ENCODE peak calls at places on chromosomes 5 and 9, in four cellular contexts. T, D, V and M are unnamed samples.

GRCh38 chr9:33919276-33919897 is 102.4 kb downstream of the UBE2R2 start:
- DNase-seq in T (no peak), D (no peak), V (no peak), M (no peak)

GRCh38 chr9:114001410-114001685 is 76.8 kb downstream of the AMBP start:
- DNase-seq in T (no peak), D (no peak), V (no peak), M (no peak)

GRCh38 chr5:158463971-158464370 is 605.0 kb upstream of the CLINT1 start:
- DNase-seq in T (no peak), D (peak), V (peak), M (peak)

GRCh38 chr5:143404416-143405062 is 1.1 kb upstream of the NR3C1 start:
- DNase-seq in T (peak), D (peak), V (peak), M (peak)

GRCh38 chr9:113807173-113808061 is 68.7 kb upstream of the ZNF618 start:
- DNase-seq in T (peak), D (peak), V (no peak), M (peak)

GRCh38 chr9:132116583-132116982 is 36.9 kb upstream of the MED27 start:
- DNase-seq in T (no peak), D (no peak), V (no peak), M (no peak)

GRCh38 chr5:166845044-166845443 is 1446.4 kb upstream of the WWC1 start:
- DNase-seq in T (no peak), D (no peak), V (no peak), M (no peak)

GRCh38 chr5:142888469-142889085 is 118.4 kb downstream of the ARHGAP26 start:
- DNase-seq in T (no peak), D (peak), V (no peak), M (no peak)

GRCh38 chr9:31210982-31211570 is 1173.4 kb upstream of the ACO1 start:
- DNase-seq in T (no peak), D (no peak), V (no peak), M (peak)

GRCh38 chr5:68482199-68482598 is 266.6 kb downstream of the PIK3R1 start:
- DNase-seq in T (no peak), D (peak), V (no peak), M (no peak)

GRCh38 chr5:54438601-54439399 is 16.7 kb upstream of the HSPB3 start:
- DNase-seq in T (no peak), D (no peak), V (no peak), M (no peak)

GRCh38 chr9:135737840-135738521 is 36.0 kb downstream of the KCNT1 start:
- DNase-seq in T (no peak), D (no peak), V (no peak), M (no peak)

GRCh38 chr9:75108571-75108970 is 20.3 kb downstream of the OSTF1 start:
- DNase-seq in T (no peak), D (peak), V (no peak), M (peak)

GRCh38 chr5:126366199-126366560 is 57.0 kb upstream of the GRAMD2B start:
- DNase-seq in T (no peak), D (no peak), V (no peak), M (no peak)

GRCh38 chr9:78918976-78919375 is 622.1 kb downstream of the PSAT1 start:
- DNase-seq in T (no peak), D (no peak), V (no peak), M (no peak)

GRCh38 chr9:122126340-122127333 is 32.9 kb downstream of the NDUFA8 start:
- DNase-seq in T (no peak), D (peak), V (no peak), M (no peak)

GRCh38 chr5:173550641-173551040 is 65.8 kb downstream of the BOD1 start:
- DNase-seq in T (no peak), D (no peak), V (no peak), M (no peak)

GRCh38 chr5:173554989-173555705 is 61.3 kb downstream of the BOD1 start:
- DNase-seq in T (no peak), D (no peak), V (no peak), M (no peak)

GRCh38 chr5:173547579-173547978 is 68.9 kb downstream of the BOD1 start:
- DNase-seq in T (peak), D (peak), V (no peak), M (no peak)

GRCh38 chr5:173554038-173554955 is 62.2 kb downstream of the BOD1 start:
- DNase-seq in T (no peak), D (no peak), V (no peak), M (no peak)

GRCh38 chr5:173549644-173550043 is 66.8 kb downstream of the BOD1 start:
- DNase-seq in T (no peak), D (no peak), V (no peak), M (no peak)
- TF ChIP-seq POLR2A in T (no peak), D (no peak), V (no peak), M (no peak)

DNA sequence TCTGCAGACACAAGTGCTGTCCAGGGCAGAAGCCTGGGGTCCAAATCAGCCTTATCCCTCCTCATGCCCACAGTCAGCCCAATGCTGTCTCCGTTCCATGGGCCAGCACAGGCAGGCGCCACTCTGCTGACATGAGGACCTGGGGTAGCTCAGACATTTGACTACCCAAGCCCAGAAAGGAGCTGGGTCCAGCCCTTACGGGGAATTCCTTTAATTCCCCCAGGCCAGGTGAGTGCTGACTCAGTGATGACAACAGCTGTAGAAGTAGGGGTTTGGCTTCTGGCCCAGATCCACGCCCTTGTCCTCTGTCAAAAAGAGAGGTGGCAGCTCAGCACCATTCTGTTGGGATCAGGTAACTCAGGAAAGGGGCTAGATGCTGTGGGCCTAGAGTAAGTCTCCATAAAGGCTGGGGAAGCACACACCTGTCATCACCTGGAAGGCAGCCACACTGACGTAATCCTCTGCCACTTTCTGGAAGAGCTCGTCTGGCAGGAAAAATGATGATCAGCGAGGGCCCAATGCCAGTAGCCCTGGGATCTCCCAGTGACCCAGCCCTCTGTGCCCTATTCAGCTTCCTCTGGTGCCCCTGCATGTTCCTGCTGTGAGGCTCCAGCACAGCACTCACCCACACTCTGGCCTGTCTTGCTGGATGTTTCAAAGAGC is 1.9 kb downstream of the RAB24 start:
- DNase-seq in T (no peak), D (no peak), V (no peak), M (peak)
- TF ChIP-seq POLR2A in T (no peak), D (no peak), V (no peak), M (peak)

GRCh38 chr5:172640822-172641358 is at the start of gene NEURL1B:
- DNase-seq in T (peak), D (peak), V (peak), M (peak)
- TF ChIP-seq POLR2A in T (no peak), D (peak), V (no peak), M (peak)

DNA sequence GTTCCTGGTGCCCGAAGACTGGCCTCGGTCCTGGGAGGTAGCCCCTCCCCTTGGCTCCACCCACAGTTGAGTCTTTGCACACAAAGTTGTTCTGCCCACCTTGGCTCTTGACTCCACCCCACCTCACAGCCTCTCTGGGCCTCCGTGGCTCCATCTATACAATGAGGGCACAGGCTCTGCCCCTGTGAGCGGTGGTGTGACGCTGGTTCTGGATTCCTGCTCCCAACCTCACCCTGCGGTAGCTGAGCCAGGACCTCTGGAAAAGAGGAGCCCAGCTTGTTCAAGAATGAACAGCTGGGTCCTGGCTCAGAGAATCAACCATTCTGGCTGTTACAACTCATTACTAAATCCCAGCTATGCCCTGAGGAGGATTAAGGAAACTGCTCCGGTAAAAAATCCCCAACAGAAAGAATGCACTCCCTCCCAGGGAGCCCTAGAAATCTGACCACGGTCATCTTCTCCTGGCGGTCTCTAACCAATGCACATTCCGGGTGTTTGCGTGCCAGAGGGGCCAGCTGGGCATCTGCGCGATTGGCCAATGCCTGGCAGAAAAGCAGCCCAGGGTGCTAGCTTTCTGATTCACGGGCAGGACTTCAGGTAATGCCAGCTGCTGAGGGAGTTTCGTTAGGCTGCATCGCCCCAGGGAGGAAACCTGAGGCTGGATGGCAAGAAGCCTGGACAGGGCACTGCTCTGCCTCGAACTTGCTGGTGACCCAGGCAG is 9.9 kb upstream of the GRHPR start:
- DNase-seq in T (no peak), D (peak), V (no peak), M (no peak)
- TF ChIP-seq POLR2A in T (no peak), D (no peak), V (no peak), M (no peak)